ENCODE peak calls at places on chromosomes 13 and 19, in ten cellular contexts. H is colonic mucosa, Y is activated B cell treated with CpG ODN at 0.5 μM for 24 hours, J is mammary epithelial cell, I is sigmoid colon, E is psoas muscle, A is tibial artery, W is OCI-LY7, B is Peyer's patch, T is GM20000. X is an unnamed sample.

GRCh38 chr13:42906257-42906656 is 85.8 kb downstream of the EPSTI1 start:
- DNase-seq in H (no peak), A (no peak), I (no peak), Y (no peak), W (no peak), B (no peak), J (no peak), E (no peak), T (no peak), X (peak)

GRCh38 chr13:109787135-109787954 is 962 bp upstream of the IRS2 start:
- DNase-seq in Y (peak), W (peak), E (peak), I (peak), A (no peak), J (peak), H (peak), T (peak), B (no peak), X (peak)

GRCh38 chr19:51441410-51442390 is 16.6 kb downstream of the SIGLEC8 start:
- DNase-seq in W (peak), E (no peak), I (peak), H (peak), B (peak), J (peak), Y (peak), T (peak), A (no peak), X (no peak)

GRCh38 chr13:30412351-30412750 is 9.9 kb upstream of the UBE2L5 start:
- DNase-seq in Y (no peak), J (no peak), A (no peak), B (no peak), T (no peak), H (no peak), E (no peak), I (no peak), W (no peak), X (no peak)

GRCh38 chr19:1913781-1914577 is 8.8 kb downstream of the ADAT3 start:
- DNase-seq in E (no peak), A (no peak), B (no peak), H (no peak), W (no peak), J (peak), I (no peak), T (no peak), Y (no peak), X (no peak)

GRCh38 chr19:28492201-28492600 is 720.8 kb downstream of the UQCRFS1 start:
- DNase-seq in Y (no peak), E (no peak), T (no peak), J (no peak), B (no peak), I (no peak), A (no peak), H (no peak), W (no peak), X (no peak)

GRCh38 chr19:884420-885211 is 8.4 kb downstream of the MED16 start:
- DNase-seq in J (no peak), A (no peak), E (no peak), Y (no peak), B (no peak), T (no peak), I (no peak), H (no peak), W (no peak), X (no peak)

GRCh38 chr13:104837756-104838155 is 1697.7 kb downstream of the EFNB2 start:
- DNase-seq in I (no peak), E (no peak), B (no peak), A (no peak), J (no peak), T (no peak), Y (no peak), W (no peak), H (no peak), X (no peak)

GRCh38 chr13:63696055-63696454 is 2280.4 kb upstream of the PCDH20 start:
- DNase-seq in B (no peak), I (no peak), W (no peak), H (no peak), J (no peak), A (no peak), Y (no peak), E (no peak), T (no peak), X (no peak)

GRCh38 chr19:32669205-32669785 is 5.7 kb downstream of the ANKRD27 start:
- DNase-seq in B (no peak), W (no peak), H (no peak), I (no peak), E (no peak), A (no peak), Y (no peak), T (no peak), J (no peak), X (no peak)

GRCh38 chr13:49604570-49604969 is 19.2 kb upstream of the RCBTB1 start:
- DNase-seq in Y (no peak), H (no peak), T (no peak), W (peak), A (no peak), J (no peak), B (no peak), I (no peak), E (no peak), X (no peak)

GRCh38 chr13:77397636-77398035 is 70.7 kb upstream of the MYCBP2 start:
- DNase-seq in T (no peak), Y (no peak), E (no peak), B (no peak), A (no peak), I (no peak), J (no peak), W (no peak), H (no peak), X (no peak)

GRCh38 chr13:33116321-33117010 is 100.2 kb downstream of the KL start:
- DNase-seq in A (no peak), Y (no peak), J (no peak), W (no peak), B (no peak), T (no peak), H (no peak), E (no peak), I (no peak), X (no peak)

GRCh38 chr13:110410000-110410399 is 102.9 kb downstream of the COL4A2 start:
- DNase-seq in W (no peak), I (no peak), Y (no peak), H (no peak), T (no peak), A (no peak), J (no peak), E (no peak), B (no peak), X (no peak)

GRCh38 chr13:41456768-41457588 is at the start of gene RGCC:
- DNase-seq in W (peak), J (peak), A (peak), H (peak), T (peak), E (peak), I (peak), Y (peak), B (peak), X (peak)

GRCh38 chr13:33321686-33322473 is 36.3 kb upstream of the STARD13 start:
- DNase-seq in E (no peak), W (no peak), A (no peak), I (no peak), T (no peak), H (no peak), Y (no peak), J (no peak), B (no peak), X (no peak)

GRCh38 chr13:33937373-33938087 is 119.6 kb downstream of the RFC3 start:
- DNase-seq in J (peak), T (no peak), H (no peak), B (no peak), I (no peak), Y (no peak), W (no peak), A (no peak), E (no peak), X (no peak)

GRCh38 chr19:56504581-56504980 is 3.1 kb upstream of the ZNF471 start:
- DNase-seq in Y (no peak), H (no peak), A (no peak), I (no peak), J (no peak), T (no peak), W (no peak), B (no peak), E (no peak), X (no peak)

GRCh38 chr13:58488251-58488650 is 856.7 kb downstream of the PCDH17 start:
- DNase-seq in J (no peak), T (no peak), W (no peak), E (no peak), I (no peak), H (no peak), A (no peak), B (no peak), Y (no peak), X (no peak)

GRCh38 chr13:50915562-50915961 is 6.0 kb downstream of the RNASEH2B start:
- DNase-seq in Y (no peak), T (no peak), W (peak), E (no peak), A (no peak), J (no peak), B (peak), I (no peak), H (no peak), X (no peak)

GRCh38 chr13:105153626-105154025 is 1381.8 kb downstream of the EFNB2 start:
- DNase-seq in J (no peak), B (no peak), H (no peak), I (no peak), E (no peak), W (no peak), A (no peak), T (no peak), Y (no peak), X (no peak)

GRCh38 chr19:37551123-37551993 is 43.2 kb downstream of the ZNF571 start:
- DNase-seq in Y (peak), W (no peak), I (no peak), T (peak), B (peak), A (no peak), E (no peak), H (peak), J (peak), X (no peak)

GRCh38 chr19:55460670-55461258 is 678 bp downstream of the ISOC2 start:
- DNase-seq in E (peak), B (peak), W (peak), H (peak), Y (no peak), T (peak), A (peak), J (peak), I (peak), X (peak)

GRCh38 chr13:45341799-45342584 is 1.0 kb upstream of the TPT1 start:
- DNase-seq in H (peak), Y (no peak), A (peak), W (no peak), J (peak), T (no peak), I (peak), E (peak), B (no peak), X (no peak)
- TF ChIP-seq CTCF in H (no peak), Y (no peak), A (no peak), W (no peak), J (no peak), T (no peak), I (no peak), E (no peak), B (no peak), X (no peak)

DNA sequence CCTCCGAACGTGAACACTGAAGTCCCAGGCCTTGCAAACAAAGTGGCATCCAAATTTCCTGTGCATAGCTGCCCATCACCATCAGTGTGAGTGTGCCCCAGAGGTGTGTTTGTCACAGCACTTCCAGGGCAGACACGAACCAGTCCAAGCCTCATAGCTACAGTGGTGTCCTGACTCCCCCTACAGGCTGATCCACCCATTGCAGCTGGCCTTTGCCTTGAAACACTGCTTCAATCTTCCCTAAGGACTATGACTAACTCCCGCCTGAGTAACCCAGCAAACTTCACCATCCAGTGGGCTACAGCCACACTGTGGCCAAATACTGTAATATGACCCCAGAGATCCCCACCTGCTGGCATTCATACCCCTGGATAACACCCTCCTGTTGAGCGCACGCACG is 3.9 kb downstream of the ZNF266 start:
- DNase-seq in I (no peak), T (no peak), Y (no peak), E (no peak), A (no peak), B (no peak), H (peak), W (peak), J (no peak), X (peak)
- TF ChIP-seq CTCF in I (no peak), T (no peak), Y (no peak), E (peak), A (no peak), B (peak), H (peak), W (peak), J (peak), X (peak)

GRCh38 chr19:45676851-45677263 is 8.8 kb downstream of the GIPR start:
- DNase-seq in A (no peak), Y (peak), I (no peak), J (no peak), B (peak), E (no peak), W (peak), T (peak), H (peak), X (no peak)

GRCh38 chr19:45682117-45682516 is 9.6 kb downstream of the SNRPD2 start:
- DNase-seq in E (no peak), I (no peak), Y (no peak), T (no peak), B (no peak), H (no peak), J (no peak), A (no peak), W (no peak), X (no peak)

GRCh38 chr19:45682908-45683307 is 8.8 kb downstream of the SNRPD2 start:
- DNase-seq in Y (no peak), H (no peak), I (no peak), B (no peak), E (no peak), W (no peak), A (no peak), T (no peak), J (no peak), X (no peak)

GRCh38 chr19:45681391-45682015 is 10.2 kb downstream of the SNRPD2 start:
- DNase-seq in E (peak), H (peak), A (peak), B (peak), T (peak), W (peak), J (peak), Y (peak), I (peak), X (peak)

GRCh38 chr19:45677351-45678230 is 9.6 kb downstream of the GIPR start:
- DNase-seq in H (peak), Y (peak), E (peak), A (peak), B (peak), I (no peak), W (peak), T (peak), J (peak), X (peak)
- TF ChIP-seq CTCF in H (no peak), Y (no peak), E (no peak), A (no peak), B (no peak), I (no peak), W (peak), T (no peak), J (no peak), X (no peak)

GRCh38 chr19:16628183-16628983 is at the start of gene MED26:
- DNase-seq in Y (peak), T (peak), W (peak), E (peak), H (peak), J (peak), A (peak), B (peak), I (peak), X (peak)
- TF ChIP-seq CTCF in Y (no peak), T (no peak), W (no peak), E (no peak), H (no peak), J (peak), A (no peak), B (no peak), I (no peak), X (no peak)

GRCh38 chr19:34184880-34185491 is 12.7 kb downstream of the LSM14A start:
- DNase-seq in Y (no peak), A (no peak), B (no peak), I (no peak), H (no peak), T (no peak), E (no peak), J (no peak), W (no peak), X (no peak)

GRCh38 chr19:34180709-34181108 is 8.4 kb downstream of the LSM14A start:
- DNase-seq in E (no peak), I (no peak), Y (no peak), J (no peak), W (no peak), T (no peak), B (no peak), A (no peak), H (no peak), X (no peak)

GRCh38 chr19:34180273-34180672 is 8.0 kb downstream of the LSM14A start:
- DNase-seq in Y (no peak), A (no peak), B (no peak), J (no peak), T (no peak), H (no peak), W (no peak), I (no peak), E (no peak), X (no peak)

GRCh38 chr19:34181111-34181864 is 9.0 kb downstream of the LSM14A start:
- DNase-seq in T (no peak), A (no peak), Y (no peak), I (no peak), H (no peak), J (no peak), B (no peak), E (no peak), W (no peak), X (no peak)

GRCh38 chr19:34182125-34182524 is 9.8 kb downstream of the LSM14A start:
- DNase-seq in T (no peak), H (no peak), Y (no peak), J (no peak), W (no peak), I (no peak), E (no peak), B (no peak), A (no peak), X (no peak)
- TF ChIP-seq CTCF in T (no peak), H (no peak), Y (no peak), J (no peak), W (no peak), I (no peak), E (no peak), B (no peak), A (no peak), X (no peak)

GRCh38 chr13:44220948-44221347 is 152.7 kb upstream of the SERP2 start:
- DNase-seq in I (no peak), A (no peak), W (no peak), E (no peak), T (no peak), J (no peak), B (no peak), Y (no peak), H (no peak), X (no peak)
- TF ChIP-seq CTCF in I (no peak), A (no peak), W (no peak), E (no peak), T (no peak), J (no peak), B (no peak), Y (no peak), H (no peak), X (no peak)

DNA sequence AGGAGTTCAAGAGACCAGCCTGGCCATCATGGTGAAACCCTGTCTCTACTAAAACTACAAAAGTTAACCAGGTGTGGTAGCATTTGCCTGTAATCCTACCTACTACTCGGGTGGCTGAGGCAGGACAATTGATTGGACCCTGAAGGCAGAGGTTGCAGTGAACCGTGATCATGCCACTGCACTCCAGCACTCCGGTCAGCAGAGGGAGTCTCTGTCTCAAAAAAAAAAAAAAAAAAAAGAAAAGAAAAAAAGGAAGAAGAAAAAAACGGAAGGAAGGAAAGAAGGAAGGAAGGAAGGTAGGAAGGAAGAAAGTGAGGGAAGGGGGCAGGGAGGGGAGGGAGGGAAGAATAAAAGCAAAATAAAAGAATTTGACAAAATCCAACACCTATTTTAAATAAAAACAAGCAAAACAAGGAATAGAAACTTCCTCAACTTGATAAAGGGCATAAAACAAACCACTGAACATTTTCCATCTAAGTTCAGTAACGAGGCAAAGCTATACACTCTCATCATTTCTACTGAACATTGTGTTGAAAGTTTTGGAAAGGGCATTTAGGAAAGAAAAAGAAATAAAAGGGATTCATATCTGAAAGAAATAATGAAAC is 411.6 kb upstream of the SLITRK5 start:
- DNase-seq in I (no peak), E (no peak), H (no peak), A (no peak), J (no peak), B (no peak), Y (no peak), T (no peak), W (peak), X (peak)
- TF ChIP-seq CTCF in I (no peak), E (no peak), H (no peak), A (no peak), J (peak), B (no peak), Y (no peak), T (no peak), W (peak), X (peak)

GRCh38 chr13:113595131-113595530 is 10.6 kb downstream of the TFDP1 start:
- DNase-seq in W (no peak), E (no peak), H (no peak), J (no peak), T (no peak), A (peak), Y (no peak), I (no peak), B (no peak), X (no peak)
- TF ChIP-seq CTCF in W (no peak), E (no peak), H (no peak), J (no peak), T (no peak), A (no peak), Y (no peak), I (no peak), B (no peak), X (no peak)

GRCh38 chr13:19957320-19958118 is 1.0 kb upstream of the ZMYM2 start:
- DNase-seq in W (peak), Y (peak), B (peak), H (peak), T (peak), I (peak), A (peak), E (peak), J (peak), X (peak)
- TF ChIP-seq CTCF in W (peak), Y (no peak), B (peak), H (peak), T (peak), I (peak), A (peak), E (peak), J (peak), X (peak)

GRCh38 chr13:59978862-59979261 is 184.9 kb downstream of the DIAPH3 start:
- DNase-seq in J (no peak), Y (no peak), W (no peak), E (no peak), I (no peak), H (no peak), B (no peak), A (no peak), T (no peak), X (no peak)
- TF ChIP-seq CTCF in J (no peak), Y (no peak), W (no peak), E (no peak), I (no peak), H (no peak), B (no peak), A (no peak), T (no peak), X (no peak)

X was measured in nephron progenitor cell.